ENCODE peak calls at places on chromosomes 1 and 21, in eight cellular contexts. D, J, L, Q, A, I, H and S are unnamed samples.

GRCh38 chr1:1361982-1362423 is 3.6 kb upstream of the MXRA8 start:
- DNase-seq in D (no peak), J (peak; percentile 60), L (no peak), Q (no peak), A (peak; percentile 31), I (no peak), H (no peak), S (no peak)

GRCh38 chr1:167465018-167465417 is 53.3 kb downstream of the CD247 start:
- DNase-seq in D (no peak), J (no peak), L (no peak), Q (no peak), A (no peak), I (no peak), H (no peak), S (no peak)

GRCh38 chr1:38344705-38345104 is 298.1 kb upstream of the POU3F1 start:
- DNase-seq in D (no peak), J (no peak), L (no peak), Q (no peak), A (no peak), I (no peak), H (no peak), S (no peak)

GRCh38 chr1:11178021-11179015 is 10.8 kb upstream of the ANGPTL7 start:
- DNase-seq in D (no peak), J (no peak), L (no peak), Q (no peak), A (no peak), I (no peak), H (no peak), S (no peak)

GRCh38 chr1:103194060-103194459 is 85.7 kb upstream of the COL11A1 start:
- DNase-seq in D (no peak), J (no peak), L (no peak), Q (no peak), A (no peak), I (no peak), H (no peak), S (no peak)

GRCh38 chr1:20636785-20637347 is 3.6 kb downstream of the PINK1 start:
- DNase-seq in D (no peak), J (no peak), L (no peak), Q (no peak), A (no peak), I (no peak), H (no peak), S (no peak)

GRCh38 chr1:44072204-44072603 is 40.9 kb upstream of the SLC6A9 start:
- DNase-seq in D (no peak), J (no peak), L (no peak), Q (no peak), A (no peak), I (peak; percentile 85), H (no peak), S (peak; percentile 83)

GRCh38 chr1:219959540-219960208 is 31.3 kb upstream of the SLC30A10 start:
- DNase-seq in D (no peak), J (no peak), L (no peak), Q (no peak), A (no peak), I (no peak), H (no peak), S (no peak)

GRCh38 chr1:56894014-56894413 is 39.4 kb downstream of the C8A start:
- DNase-seq in D (no peak), J (no peak), L (no peak), Q (no peak), A (no peak), I (no peak), H (no peak), S (no peak)

GRCh38 chr1:65458730-65459396 is 38.4 kb downstream of the LEPR start:
- DNase-seq in D (no peak), J (no peak), L (no peak), Q (no peak), A (no peak), I (no peak), H (no peak), S (no peak)

GRCh38 chr1:21335750-21336168 is 45.5 kb upstream of the ECE1 start:
- DNase-seq in D (no peak), J (no peak), L (no peak), Q (no peak), A (no peak), I (no peak), H (peak; percentile 89), S (no peak)

GRCh38 chr21:41374177-41374712 is 12.4 kb downstream of the MX2 start:
- DNase-seq in D (no peak), J (no peak), L (no peak), Q (no peak), A (no peak), I (no peak), H (no peak), S (no peak)

GRCh38 chr1:61047061-61047460 is 35.3 kb upstream of the NFIA start:
- DNase-seq in D (no peak), J (no peak), L (no peak), Q (no peak), A (no peak), I (no peak), H (no peak), S (no peak)

GRCh38 chr1:116737855-116738318 is 16.3 kb upstream of the CD2 start:
- DNase-seq in D (no peak), J (no peak), L (no peak), Q (no peak), A (no peak), I (no peak), H (no peak), S (no peak)

GRCh38 chr1:60428161-60428560 is 354.6 kb upstream of the C1orf87 start:
- DNase-seq in D (no peak), J (no peak), L (no peak), Q (no peak), A (no peak), I (no peak), H (no peak), S (no peak)

GRCh38 chr1:5430911-5431310 is 561.3 kb downstream of the NPHP4 start:
- DNase-seq in D (no peak), J (no peak), L (no peak), Q (no peak), A (no peak), I (no peak), H (peak; percentile 95), S (no peak)